ENCODE peak calls at places on chromosomes 4 and X, in four cellular contexts. Q is tibial nerve, F is HCT116, Y is BE2C. V is an unnamed sample.

GRCh38 chr4:6500481-6501135 is 28.2 kb upstream of the PPP2R2C start:
- DNase-seq in Y (no peak), F (no peak), Q (no peak), V (no peak)

GRCh38 chr4:107283587-107284559 is 247.8 kb upstream of the DKK2 start:
- DNase-seq in F (no peak), Q (no peak), Y (no peak), V (no peak)

GRCh38 chrX:19912-20571 is 261.1 kb upstream of the PLCXD1 start:
- DNase-seq in F (no peak), Y (peak), Q (no peak), V (no peak)

GRCh38 chrX:48835524-48836329 is at the start of gene PCSK1N:
- DNase-seq in F (no peak), Q (no peak), Y (peak), V (no peak)

GRCh38 chrX:117752745-117753144 is 363.9 kb downstream of the KLHL13 start:
- DNase-seq in Y (no peak), Q (no peak), F (no peak), V (no peak)

GRCh38 chr4:6724461-6725111 is 8.6 kb downstream of the BLOC1S4 start:
- DNase-seq in Y (no peak), F (no peak), Q (no peak), V (no peak)

GRCh38 chr4:23818097-23818648 is 71.7 kb downstream of the PPARGC1A start:
- DNase-seq in Y (no peak), F (no peak), Q (no peak), V (no peak)

GRCh38 chrX:97790850-97791249 is 907.1 kb downstream of the RPA4 start:
- DNase-seq in Y (no peak), Q (no peak), F (no peak), V (no peak)

GRCh38 chr4:86543560-86544312 is 50.4 kb upstream of the PTPN13 start:
- DNase-seq in Y (no peak), Q (no peak), F (no peak), V (no peak)

GRCh38 chr4:140926672-140927071 is 170.5 kb upstream of the TBC1D9 start:
- DNase-seq in F (no peak), Y (no peak), Q (no peak), V (no peak)

GRCh38 chr4:112031712-112032328 is 113.4 kb upstream of the FAM241A start:
- DNase-seq in Y (peak), Q (no peak), F (peak), V (no peak)

GRCh38 chr4:148007789-148008188 is 275.9 kb downstream of the ARHGAP10 start:
- DNase-seq in Y (no peak), Q (no peak), F (no peak), V (no peak)
- H3K4me3 ChIP-seq in Y (no peak), Q (no peak), F (no peak), V (no peak)

DNA sequence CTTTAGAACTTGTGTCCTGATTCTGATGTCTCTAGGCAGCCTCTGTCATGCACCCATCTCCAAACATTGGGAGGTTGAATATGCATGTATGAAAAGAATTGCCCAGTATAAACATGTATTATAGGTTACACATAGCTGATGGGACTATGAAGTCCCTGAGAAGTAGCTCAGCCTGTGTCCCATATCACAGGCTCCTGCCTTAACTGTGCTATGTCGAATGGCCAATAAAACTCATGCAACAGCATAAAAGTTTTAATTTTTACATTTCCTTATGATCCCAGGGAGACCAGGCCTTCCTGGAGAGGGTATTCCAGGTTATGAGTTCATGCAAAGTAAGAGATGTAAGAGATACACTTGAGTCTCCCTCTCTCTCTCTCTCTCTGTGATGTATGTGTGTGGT is 217.4 kb downstream of the SHROOM3 start:
- DNase-seq in Y (no peak), Q (no peak), F (no peak), V (no peak)
- H3K4me3 ChIP-seq in Y (no peak), Q (no peak), F (no peak), V (no peak)

DNA sequence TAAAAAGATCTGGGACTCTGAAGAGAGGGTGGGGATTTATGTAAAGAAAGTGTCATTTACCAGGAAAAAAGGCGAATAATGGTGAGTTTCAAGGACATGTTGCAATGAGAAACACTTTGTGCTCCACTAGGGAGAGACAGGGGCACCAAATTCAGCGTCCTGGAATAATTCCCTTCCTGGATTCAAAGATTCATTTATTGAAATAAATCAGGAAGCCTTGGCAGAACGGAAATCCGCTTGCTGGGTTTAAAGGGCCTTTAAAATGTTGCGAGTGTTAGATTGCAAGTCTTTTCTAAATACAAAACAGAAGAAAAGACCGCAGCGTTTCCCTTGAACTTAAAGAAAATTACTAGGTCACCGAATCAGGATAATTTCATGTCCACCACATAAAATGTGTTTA is 3.8 kb upstream of the ZIC3 start:
- DNase-seq in F (no peak), Q (no peak), Y (no peak), V (no peak)
- H3K4me3 ChIP-seq in F (no peak), Q (no peak), Y (no peak), V (no peak)

DNA sequence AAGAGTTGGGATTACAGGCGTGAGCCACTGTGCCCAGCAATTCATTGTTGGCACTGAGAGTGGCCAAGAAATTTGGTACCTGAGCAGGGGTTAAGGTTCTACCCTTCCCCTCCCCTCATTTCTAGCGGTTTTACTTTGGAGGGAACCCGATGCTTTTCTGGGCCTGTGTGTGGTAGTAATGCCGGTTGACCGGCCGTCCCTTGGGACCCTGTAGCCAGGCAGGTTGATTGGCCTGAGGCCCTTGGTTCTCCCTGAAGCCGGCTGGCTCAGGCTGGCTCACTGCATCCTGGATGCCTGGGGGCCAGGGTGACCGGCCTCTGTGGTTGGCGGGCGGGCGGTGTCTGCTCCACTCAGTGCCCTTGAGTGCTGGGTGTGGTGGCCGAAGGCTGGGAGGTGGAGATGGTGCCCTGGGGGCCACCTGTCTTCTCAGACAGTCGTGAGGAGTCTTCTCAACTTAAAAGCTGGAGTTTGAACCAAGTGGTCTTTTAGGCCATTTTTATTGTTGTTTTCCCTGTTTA is 45.6 kb downstream of the RGS12 start:
- DNase-seq in F (no peak), Q (no peak), Y (no peak), V (no peak)
- H3K4me3 ChIP-seq in F (no peak), Q (no peak), Y (no peak), V (no peak)

GRCh38 chr4:84841435-84841834 is 125.1 kb downstream of the WDFY3 start:
- DNase-seq in Q (no peak), F (no peak), Y (no peak), V (no peak)

GRCh38 chr4:84837751-84838150 is 128.7 kb downstream of the WDFY3 start:
- DNase-seq in Y (no peak), Q (no peak), F (no peak), V (no peak)
- H3K4me3 ChIP-seq in Y (no peak), Q (no peak), F (no peak), V (no peak)

GRCh38 chr4:2411786-2412510 is 6.5 kb downstream of the ZFYVE28 start:
- DNase-seq in Y (no peak), F (no peak), Q (no peak), V (no peak)
- H3K4me3 ChIP-seq in Y (no peak), F (peak), Q (no peak), V (no peak)

GRCh38 chr4:76240236-76240635 is 11.3 kb upstream of the FAM47E start:
- DNase-seq in F (no peak), Y (no peak), Q (no peak), V (no peak)
- H3K4me3 ChIP-seq in F (no peak), Y (no peak), Q (no peak), V (no peak)

DNA sequence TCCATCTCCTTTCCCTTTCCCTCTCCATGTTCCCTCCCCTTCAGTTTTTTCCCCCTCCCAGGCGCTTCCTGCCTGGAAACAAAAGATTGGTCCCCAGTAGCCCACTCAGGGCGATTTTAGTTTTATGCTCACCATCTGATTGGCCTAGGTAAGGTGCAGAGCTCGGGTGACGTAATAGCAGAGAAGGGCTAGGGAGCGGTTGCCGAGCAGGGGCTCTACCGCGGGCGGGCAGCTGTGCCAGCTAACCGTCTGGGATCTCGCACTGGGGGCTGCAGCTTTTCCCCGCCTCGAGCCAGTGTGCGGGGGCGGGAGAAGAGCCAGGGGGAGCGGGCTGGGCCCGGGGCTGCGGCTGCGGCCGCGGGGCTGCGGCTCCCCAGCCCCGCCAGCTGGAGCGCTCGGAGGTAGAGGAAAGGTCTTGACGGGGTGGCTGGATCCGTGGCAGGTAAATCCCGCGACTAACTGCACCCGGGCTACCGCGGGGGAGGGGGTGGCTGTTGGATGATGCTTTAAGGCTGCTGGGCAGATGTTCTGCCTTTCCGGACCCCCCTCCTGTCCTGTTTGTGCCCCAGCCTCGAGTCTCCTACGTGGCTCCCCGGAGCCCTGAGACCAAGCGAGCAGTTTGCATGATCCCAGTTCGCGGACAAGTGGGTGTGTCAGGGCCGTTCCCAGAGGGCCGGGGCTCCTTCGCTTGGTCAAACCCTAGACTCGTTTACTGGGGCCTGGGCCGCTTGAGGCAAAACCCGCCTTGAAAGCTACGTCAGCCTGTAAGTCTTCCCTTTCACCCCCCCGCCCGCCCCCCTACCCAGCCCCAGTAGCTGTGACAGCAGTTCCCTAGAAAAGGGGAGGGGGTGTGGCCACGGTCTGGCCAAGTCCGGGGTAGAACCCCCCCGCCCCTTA is at the start of gene PAK3:
- DNase-seq in Y (peak), F (no peak), Q (no peak), V (peak)
- H3K4me3 ChIP-seq in Y (peak), F (no peak), Q (peak), V (peak)

GRCh38 chr4:1766336-1767057 is 26.6 kb upstream of the FGFR3 start:
- DNase-seq in Y (no peak), Q (no peak), F (no peak), V (no peak)
- H3K4me3 ChIP-seq in Y (no peak), Q (peak), F (peak), V (no peak)

GRCh38 chrX:23813808-23814207 is 30.8 kb downstream of the SAT1 start:
- DNase-seq in Q (no peak), Y (no peak), F (no peak), V (no peak)

GRCh38 chrX:23815376-23815775 is 32.4 kb downstream of the SAT1 start:
- DNase-seq in Y (no peak), Q (no peak), F (no peak), V (no peak)

GRCh38 chrX:23816179-23816578 is 33.2 kb downstream of the SAT1 start:
- DNase-seq in F (no peak), Y (no peak), Q (no peak), V (no peak)

GRCh38 chrX:23810279-23810678 is 27.3 kb downstream of the SAT1 start:
- DNase-seq in Y (no peak), F (no peak), Q (no peak), V (no peak)

DNA sequence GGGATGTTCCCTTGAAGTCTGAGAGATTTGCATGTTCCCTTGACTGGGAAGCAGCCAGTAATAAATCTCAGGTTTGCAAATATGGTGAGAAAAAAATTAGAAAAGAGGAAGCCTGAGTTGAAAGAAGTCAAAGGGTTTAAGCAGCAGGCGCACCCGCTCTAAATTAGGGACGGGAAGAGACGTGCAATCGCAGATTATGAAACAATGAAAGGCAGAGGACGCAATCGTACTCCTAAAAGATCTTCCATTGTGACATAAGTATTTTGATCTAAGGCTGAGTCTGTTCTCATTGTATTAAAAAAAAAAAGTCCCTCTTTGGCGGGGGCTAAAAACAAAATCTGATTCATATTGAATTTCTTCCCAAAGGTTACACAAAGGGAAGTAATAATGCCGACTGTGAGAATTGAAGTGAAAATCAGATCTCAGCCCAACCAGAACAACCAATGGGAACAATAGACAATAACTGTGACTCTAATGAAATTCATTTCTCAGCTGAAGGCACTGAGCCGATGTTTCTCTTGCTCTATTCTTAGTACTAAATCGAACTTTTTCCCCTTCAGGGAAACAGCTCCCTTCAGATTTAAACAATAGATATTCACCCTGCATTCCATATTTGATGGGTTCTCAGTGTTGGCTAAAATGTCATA is 28.3 kb downstream of the SAT1 start:
- DNase-seq in Q (no peak), F (no peak), Y (no peak), V (no peak)
- H3K4me3 ChIP-seq in Q (no peak), F (no peak), Y (no peak), V (peak)